ENCODE peak calls at places on chromosome 10, in ten cellular contexts. A is ascending aorta, B is osteocyte, V is ELR, E is T-helper 17 cell, I is Right ventricle myocardium superior, C is COR-L47, T is myocyte, O is HCT116, N is iris pigment epithelial cell. R is an unnamed sample.

GRCh38 chr10:456486-456885 is 233.0 kb downstream of the DIP2C start:
- DNase-seq in A (no peak), B (no peak), V (no peak), E (no peak), I (no peak), C (no peak), T (peak), O (no peak), N (no peak), R (no peak)

GRCh38 chr10:83539528-83540308 is 599.6 kb upstream of the GHITM start:
- DNase-seq in A (no peak), B (no peak), V (no peak), E (no peak), I (peak), C (no peak), T (no peak), O (no peak), N (no peak), R (no peak)

GRCh38 chr10:44906476-44906875 is 4.7 kb upstream of the TMEM72 start:
- DNase-seq in A (no peak), B (no peak), V (no peak), E (no peak), I (no peak), C (no peak), T (peak), O (no peak), N (no peak), R (no peak)

GRCh38 chr10:102869290-102870198 is at the start of gene AS3MT:
- DNase-seq in A (no peak), B (peak), V (peak), E (no peak), I (peak), C (peak), T (peak), O (no peak), N (peak), R (no peak)

GRCh38 chr10:95289003-95289920 is 1.5 kb downstream of the PDLIM1 start:
- DNase-seq in A (no peak), B (no peak), V (peak), E (no peak), I (no peak), C (no peak), T (peak), O (no peak), N (no peak), R (no peak)

GRCh38 chr10:112949128-112949823 is 771 bp upstream of the TCF7L2 start:
- DNase-seq in A (no peak), B (no peak), V (peak), E (no peak), I (no peak), C (no peak), T (no peak), O (no peak), N (peak), R (no peak)

GRCh38 chr10:5550621-5551530 is 26.1 kb downstream of the CALML3 start:
- DNase-seq in A (peak), B (no peak), V (peak), E (no peak), I (peak), C (no peak), T (peak), O (no peak), N (peak), R (no peak)

GRCh38 chr10:126880926-126881325 is 24.3 kb upstream of the DOCK1 start:
- DNase-seq in A (no peak), B (no peak), V (no peak), E (no peak), I (no peak), C (no peak), T (no peak), O (no peak), N (no peak), R (no peak)

GRCh38 chr10:113520606-113521481 is 32.0 kb upstream of the HABP2 start:
- DNase-seq in A (no peak), B (peak), V (peak), E (no peak), I (peak), C (peak), T (peak), O (peak), N (peak), R (no peak)

GRCh38 chr10:33306126-33306525 is 28.3 kb downstream of the NRP1 start:
- DNase-seq in A (no peak), B (no peak), V (no peak), E (no peak), I (no peak), C (no peak), T (peak), O (no peak), N (peak), R (no peak)

GRCh38 chr10:1829712-1830111 is 92.4 kb upstream of the ADARB2 start:
- DNase-seq in A (no peak), B (no peak), V (no peak), E (no peak), I (no peak), C (no peak), T (no peak), O (no peak), N (no peak), R (no peak)

GRCh38 chr10:53469383-53469782 is 696.8 kb upstream of the MBL2 start:
- DNase-seq in A (no peak), B (no peak), V (no peak), E (no peak), I (no peak), C (no peak), T (no peak), O (no peak), N (no peak), R (no peak)

GRCh38 chr10:124032982-124033886 is 60.2 kb downstream of the CHST15 start:
- DNase-seq in A (no peak), B (no peak), V (peak), E (no peak), I (no peak), C (no peak), T (peak), O (no peak), N (peak), R (no peak)

GRCh38 chr10:29621161-29621560 is 13.6 kb downstream of the SVIL start:
- DNase-seq in A (peak), B (peak), V (peak), E (no peak), I (peak), C (no peak), T (peak), O (no peak), N (peak), R (no peak)

GRCh38 chr10:48599830-48600134 is 5.1 kb downstream of the ARHGAP22 start:
- DNase-seq in A (no peak), B (no peak), V (no peak), E (no peak), I (no peak), C (no peak), T (no peak), O (no peak), N (no peak), R (no peak)

GRCh38 chr10:24261627-24262026 is 52.7 kb downstream of the KIAA1217 start:
- DNase-seq in A (no peak), B (no peak), V (no peak), E (no peak), I (no peak), C (no peak), T (no peak), O (no peak), N (no peak), R (no peak)

GRCh38 chr10:103916254-103916653 is 1.7 kb downstream of the STN1 start:
- DNase-seq in A (no peak), B (no peak), V (no peak), E (no peak), I (no peak), C (no peak), T (no peak), O (no peak), N (peak), R (no peak)

GRCh38 chr10:76632158-76633051 is 1005.2 kb downstream of the KCNMA1 start:
- DNase-seq in A (no peak), B (no peak), V (peak), E (no peak), I (no peak), C (peak), T (peak), O (peak), N (no peak), R (no peak)

GRCh38 chr10:20040012-20040411 is 223.8 kb downstream of the PLXDC2 start:
- DNase-seq in A (no peak), B (no peak), V (no peak), E (no peak), I (no peak), C (no peak), T (no peak), O (no peak), N (peak), R (no peak)

GRCh38 chr10:29344073-29344820 is 55.4 kb downstream of the LYZL1 start:
- DNase-seq in A (no peak), B (no peak), V (peak), E (no peak), I (no peak), C (no peak), T (no peak), O (no peak), N (peak), R (no peak)

GRCh38 chr10:4082851-4083250 is 297.8 kb upstream of the KLF6 start:
- DNase-seq in A (no peak), B (no peak), V (no peak), E (no peak), I (no peak), C (no peak), T (no peak), O (no peak), N (peak), R (no peak)

R was measured in T follicular helper cell.